ENCODE peak calls at places on chromosome 15, in six cellular contexts. One of them, this sample, is unnamed.

GRCh38 chr15:60605879-60606304 is 127.0 kb upstream of the ICE2 start:
- DNase-seq in NT2/D1: no peak
- DNase-seq in mucosa of gallbladder: no peak
- DNase-seq in AG09319: peak; percentile 54
- DNase-seq in foreskin keratinocyte: no peak
- DNase-seq in stimulated activated naive B cell treated with anti-CD40 and anti-IgM and Interleukin-4, amounts not matched to agents 10 μg/mL and 1 μg/mL and 100 μg/mL, for 72 hours: no peak
- DNase-seq in this sample: no peak

GRCh38 chr15:61051570-61052031 is 177.5 kb downstream of the RORA start:
- DNase-seq in mucosa of gallbladder: peak; percentile 36
- DNase-seq in AG09319: peak; percentile 46
- DNase-seq in stimulated activated naive B cell treated with anti-CD40 and anti-IgM and Interleukin-4, amounts not matched to agents 10 μg/mL and 1 μg/mL and 100 μg/mL, for 72 hours: no peak
- DNase-seq in NT2/D1: peak; percentile 18
- DNase-seq in foreskin keratinocyte: peak; percentile 7
- DNase-seq in this sample: no peak

GRCh38 chr15:31977812-31978662 is 52.3 kb upstream of the CHRNA7 start:
- DNase-seq in NT2/D1: peak; percentile 49
- DNase-seq in stimulated activated naive B cell treated with anti-CD40 and anti-IgM and Interleukin-4, amounts not matched to agents 10 μg/mL and 1 μg/mL and 100 μg/mL, for 72 hours: peak; percentile 27
- DNase-seq in foreskin keratinocyte: no peak
- DNase-seq in mucosa of gallbladder: peak; percentile 45
- DNase-seq in AG09319: no peak
- DNase-seq in this sample: peak; percentile 82

GRCh38 chr15:65132841-65133549 is 613 bp downstream of the PDCD7 start:
- DNase-seq in mucosa of gallbladder: no peak
- DNase-seq in AG09319: no peak
- DNase-seq in stimulated activated naive B cell treated with anti-CD40 and anti-IgM and Interleukin-4, amounts not matched to agents 10 μg/mL and 1 μg/mL and 100 μg/mL, for 72 hours: peak; percentile 19
- DNase-seq in foreskin keratinocyte: peak; percentile 34
- DNase-seq in NT2/D1: peak; percentile 27
- DNase-seq in this sample: peak; percentile 71

GRCh38 chr15:63490345-63491034 is 13.9 kb upstream of the USP3 start:
- DNase-seq in NT2/D1: no peak
- DNase-seq in AG09319: no peak
- DNase-seq in stimulated activated naive B cell treated with anti-CD40 and anti-IgM and Interleukin-4, amounts not matched to agents 10 μg/mL and 1 μg/mL and 100 μg/mL, for 72 hours: no peak
- DNase-seq in mucosa of gallbladder: no peak
- DNase-seq in foreskin keratinocyte: no peak
- DNase-seq in this sample: no peak

GRCh38 chr15:64251658-64252057 is 88.8 kb upstream of the PPIB start:
- DNase-seq in stimulated activated naive B cell treated with anti-CD40 and anti-IgM and Interleukin-4, amounts not matched to agents 10 μg/mL and 1 μg/mL and 100 μg/mL, for 72 hours: no peak
- DNase-seq in NT2/D1: no peak
- DNase-seq in AG09319: no peak
- DNase-seq in foreskin keratinocyte: no peak
- DNase-seq in mucosa of gallbladder: no peak
- DNase-seq in this sample: no peak

GRCh38 chr15:50176869-50177268 is 5.1 kb upstream of the SLC27A2 start:
- DNase-seq in mucosa of gallbladder: no peak
- DNase-seq in stimulated activated naive B cell treated with anti-CD40 and anti-IgM and Interleukin-4, amounts not matched to agents 10 μg/mL and 1 μg/mL and 100 μg/mL, for 72 hours: no peak
- DNase-seq in AG09319: no peak
- DNase-seq in NT2/D1: no peak
- DNase-seq in foreskin keratinocyte: no peak
- DNase-seq in this sample: no peak

GRCh38 chr15:42707068-42707467 is 29.9 kb downstream of the CDAN1 start:
- DNase-seq in mucosa of gallbladder: no peak
- DNase-seq in NT2/D1: no peak
- DNase-seq in stimulated activated naive B cell treated with anti-CD40 and anti-IgM and Interleukin-4, amounts not matched to agents 10 μg/mL and 1 μg/mL and 100 μg/mL, for 72 hours: no peak
- DNase-seq in AG09319: no peak
- DNase-seq in foreskin keratinocyte: no peak
- DNase-seq in this sample: no peak

GRCh38 chr15:79084308-79084968 is 6.1 kb downstream of the RASGRF1 start:
- DNase-seq in mucosa of gallbladder: no peak
- DNase-seq in stimulated activated naive B cell treated with anti-CD40 and anti-IgM and Interleukin-4, amounts not matched to agents 10 μg/mL and 1 μg/mL and 100 μg/mL, for 72 hours: no peak
- DNase-seq in NT2/D1: no peak
- DNase-seq in foreskin keratinocyte: no peak
- DNase-seq in AG09319: no peak
- DNase-seq in this sample: peak; percentile 12

GRCh38 chr15:31272558-31273257 is 53.9 kb upstream of the KLF13 start:
- DNase-seq in NT2/D1: no peak
- DNase-seq in mucosa of gallbladder: peak; percentile 78
- DNase-seq in AG09319: no peak
- DNase-seq in stimulated activated naive B cell treated with anti-CD40 and anti-IgM and Interleukin-4, amounts not matched to agents 10 μg/mL and 1 μg/mL and 100 μg/mL, for 72 hours: no peak
- DNase-seq in foreskin keratinocyte: no peak
- DNase-seq in this sample: peak; percentile 44

GRCh38 chr15:60616147-60616546 is 137.2 kb upstream of the ICE2 start:
- DNase-seq in foreskin keratinocyte: no peak
- DNase-seq in stimulated activated naive B cell treated with anti-CD40 and anti-IgM and Interleukin-4, amounts not matched to agents 10 μg/mL and 1 μg/mL and 100 μg/mL, for 72 hours: no peak
- DNase-seq in NT2/D1: no peak
- DNase-seq in AG09319: no peak
- DNase-seq in mucosa of gallbladder: no peak
- DNase-seq in this sample: no peak

GRCh38 chr15:62809106-62809967 is 233.2 kb upstream of the TPM1 start:
- DNase-seq in mucosa of gallbladder: no peak
- DNase-seq in foreskin keratinocyte: peak; percentile 17
- DNase-seq in stimulated activated naive B cell treated with anti-CD40 and anti-IgM and Interleukin-4, amounts not matched to agents 10 μg/mL and 1 μg/mL and 100 μg/mL, for 72 hours: no peak
- DNase-seq in AG09319: no peak
- DNase-seq in NT2/D1: no peak
- DNase-seq in this sample: no peak

GRCh38 chr15:82969353-82969752 is 16.7 kb upstream of the RAMAC start:
- DNase-seq in mucosa of gallbladder: no peak
- DNase-seq in AG09319: no peak
- DNase-seq in stimulated activated naive B cell treated with anti-CD40 and anti-IgM and Interleukin-4, amounts not matched to agents 10 μg/mL and 1 μg/mL and 100 μg/mL, for 72 hours: no peak
- DNase-seq in NT2/D1: no peak
- DNase-seq in foreskin keratinocyte: no peak
- DNase-seq in this sample: no peak

GRCh38 chr15:69578792-69579587 is 126.4 kb downstream of the RPLP1 start:
- DNase-seq in mucosa of gallbladder: peak; percentile 82
- DNase-seq in AG09319: no peak
- DNase-seq in stimulated activated naive B cell treated with anti-CD40 and anti-IgM and Interleukin-4, amounts not matched to agents 10 μg/mL and 1 μg/mL and 100 μg/mL, for 72 hours: no peak
- DNase-seq in foreskin keratinocyte: no peak
- DNase-seq in NT2/D1: no peak
- DNase-seq in this sample: no peak

GRCh38 chr15:25568751-25569150 is 129.9 kb upstream of the UBE3A start:
- DNase-seq in foreskin keratinocyte: no peak
- DNase-seq in NT2/D1: no peak
- DNase-seq in stimulated activated naive B cell treated with anti-CD40 and anti-IgM and Interleukin-4, amounts not matched to agents 10 μg/mL and 1 μg/mL and 100 μg/mL, for 72 hours: no peak
- DNase-seq in AG09319: no peak
- DNase-seq in mucosa of gallbladder: no peak
- DNase-seq in this sample: no peak

GRCh38 chr15:28004143-28005003 is 94.7 kb downstream of the OCA2 start:
- DNase-seq in AG09319: no peak
- DNase-seq in NT2/D1: no peak
- DNase-seq in mucosa of gallbladder: no peak
- DNase-seq in foreskin keratinocyte: no peak
- DNase-seq in stimulated activated naive B cell treated with anti-CD40 and anti-IgM and Interleukin-4, amounts not matched to agents 10 μg/mL and 1 μg/mL and 100 μg/mL, for 72 hours: no peak
- DNase-seq in this sample: peak; percentile 33

GRCh38 chr15:55224892-55225291 is 28.2 kb upstream of the RSL24D1 start:
- DNase-seq in AG09319: no peak
- DNase-seq in foreskin keratinocyte: no peak
- DNase-seq in stimulated activated naive B cell treated with anti-CD40 and anti-IgM and Interleukin-4, amounts not matched to agents 10 μg/mL and 1 μg/mL and 100 μg/mL, for 72 hours: no peak
- DNase-seq in mucosa of gallbladder: no peak
- DNase-seq in NT2/D1: no peak
- DNase-seq in this sample: no peak

GRCh38 chr15:76208786-76209424 is 102.4 kb downstream of the ETFA start:
- DNase-seq in foreskin keratinocyte: no peak
- DNase-seq in mucosa of gallbladder: no peak
- DNase-seq in stimulated activated naive B cell treated with anti-CD40 and anti-IgM and Interleukin-4, amounts not matched to agents 10 μg/mL and 1 μg/mL and 100 μg/mL, for 72 hours: no peak
- DNase-seq in AG09319: no peak
- DNase-seq in NT2/D1: no peak
- DNase-seq in this sample: no peak

GRCh38 chr15:56613826-56614225 is 119.5 kb downstream of the ZNF280D start:
- DNase-seq in foreskin keratinocyte: no peak
- DNase-seq in stimulated activated naive B cell treated with anti-CD40 and anti-IgM and Interleukin-4, amounts not matched to agents 10 μg/mL and 1 μg/mL and 100 μg/mL, for 72 hours: no peak
- DNase-seq in mucosa of gallbladder: no peak
- DNase-seq in AG09319: no peak
- DNase-seq in NT2/D1: no peak
- DNase-seq in this sample: no peak

GRCh38 chr15:70308011-70308761 is 210.5 kb upstream of the TLE3 start:
- DNase-seq in mucosa of gallbladder: no peak
- DNase-seq in AG09319: no peak
- DNase-seq in foreskin keratinocyte: no peak
- DNase-seq in stimulated activated naive B cell treated with anti-CD40 and anti-IgM and Interleukin-4, amounts not matched to agents 10 μg/mL and 1 μg/mL and 100 μg/mL, for 72 hours: peak; percentile 79
- DNase-seq in NT2/D1: no peak
- DNase-seq in this sample: no peak

GRCh38 chr15:46452297-46452820 is 817.5 kb downstream of the SQOR start:
- DNase-seq in AG09319: no peak
- DNase-seq in foreskin keratinocyte: no peak
- DNase-seq in stimulated activated naive B cell treated with anti-CD40 and anti-IgM and Interleukin-4, amounts not matched to agents 10 μg/mL and 1 μg/mL and 100 μg/mL, for 72 hours: no peak
- DNase-seq in NT2/D1: no peak
- DNase-seq in mucosa of gallbladder: no peak
- DNase-seq in this sample: no peak

GRCh38 chr15:25188051-25188450 is 233.3 kb downstream of the SNRPN start:
- DNase-seq in NT2/D1: no peak
- DNase-seq in stimulated activated naive B cell treated with anti-CD40 and anti-IgM and Interleukin-4, amounts not matched to agents 10 μg/mL and 1 μg/mL and 100 μg/mL, for 72 hours: no peak
- DNase-seq in mucosa of gallbladder: no peak
- DNase-seq in foreskin keratinocyte: no peak
- DNase-seq in AG09319: no peak
- DNase-seq in this sample: no peak

GRCh38 chr15:67828969-67829646 is 3.8 kb downstream of the SKOR1 start:
- DNase-seq in mucosa of gallbladder: no peak
- DNase-seq in foreskin keratinocyte: no peak
- DNase-seq in NT2/D1: no peak
- DNase-seq in stimulated activated naive B cell treated with anti-CD40 and anti-IgM and Interleukin-4, amounts not matched to agents 10 μg/mL and 1 μg/mL and 100 μg/mL, for 72 hours: no peak
- DNase-seq in AG09319: no peak
- DNase-seq in this sample: peak; percentile 57

This sample was measured in activated effector memory CD4-positive, alpha-beta T cell treated with anti-CD3 and anti-CD28 coated beads, Interleukin-2, amount 50 U/mL, for 16 hours.